ENCODE peak calls at places on chromosomes 6 and 20, in seven cellular contexts. P, C, H, N, T, S and M are unnamed samples.

GRCh38 chr6:79909517-79909916 is 37.8 kb downstream of the ELOVL4 start:
- DNase-seq in P (no peak), C (no peak), H (no peak), N (no peak), T (no peak), S (no peak), M (no peak)

GRCh38 chr6:87684895-87685654 is 17.0 kb downstream of the AKIRIN2 start:
- DNase-seq in P (no peak), C (no peak), H (no peak), N (no peak), T (no peak), S (no peak), M (no peak)

GRCh38 chr6:159460476-159460875 is 232.6 kb downstream of the SOD2 start:
- DNase-seq in P (no peak), C (no peak), H (no peak), N (no peak), T (no peak), S (no peak), M (no peak)

GRCh38 chr20:12458241-12458640 is 540.5 kb downstream of the BTBD3 start:
- DNase-seq in P (no peak), C (no peak), H (no peak), N (no peak), T (no peak), S (no peak), M (no peak)

GRCh38 chr20:4585104-4585753 is 136.5 kb upstream of the PRND start:
- DNase-seq in P (no peak), C (no peak), H (no peak), N (no peak), T (no peak), S (peak; percentile 61), M (no peak)

GRCh38 chr20:11054266-11055025 is 380.6 kb upstream of the JAG1 start:
- DNase-seq in P (no peak), C (no peak), H (no peak), N (no peak), T (no peak), S (no peak), M (no peak)

GRCh38 chr6:44001318-44001868 is 125.9 kb downstream of the MRPL14 start:
- DNase-seq in P (no peak), C (no peak), H (no peak), N (peak; percentile 42), T (no peak), S (no peak), M (peak; percentile 68)

GRCh38 chr6:15338462-15338861 is 92.6 kb downstream of the JARID2 start:
- DNase-seq in P (no peak), C (no peak), H (peak; percentile 29), N (no peak), T (no peak), S (no peak), M (no peak)

GRCh38 chr6:28922004-28922840 is 1.6 kb downstream of the TRIM27 start:
- DNase-seq in P (no peak), C (no peak), H (no peak), N (peak; percentile 66), T (no peak), S (peak; percentile 32), M (peak; percentile 35)

GRCh38 chr6:23349521-23350147 is 776.4 kb upstream of the NRSN1 start:
- DNase-seq in P (no peak), C (no peak), H (no peak), N (peak; percentile 71), T (no peak), S (peak; percentile 91), M (no peak)

GRCh38 chr20:54351371-54352136 is 123.8 kb upstream of the DOK5 start:
- DNase-seq in P (no peak), C (no peak), H (no peak), N (no peak), T (no peak), S (no peak), M (no peak)

GRCh38 chr20:3785240-3786125 is 1.1 kb downstream of the CENPB start:
- DNase-seq in P (no peak), C (no peak), H (no peak), N (peak; percentile 35), T (no peak), S (peak; percentile 49), M (no peak)

GRCh38 chr6:147664092-147664491 is 155.6 kb downstream of the SAMD5 start:
- DNase-seq in P (no peak), C (no peak), H (no peak), N (no peak), T (no peak), S (no peak), M (no peak)

GRCh38 chr6:72466971-72467566 is 154.8 kb upstream of the KCNQ5 start:
- DNase-seq in P (no peak), C (no peak), H (no peak), N (peak; percentile 53), T (no peak), S (no peak), M (no peak)

GRCh38 chr6:28336284-28337024 is 506 bp upstream of the ZSCAN31 start:
- DNase-seq in P (peak; percentile 34), C (no peak), H (peak; percentile 15), N (peak; percentile 79), T (no peak), S (peak; percentile 29), M (no peak)

GRCh38 chr20:14622796-14623195 is 285.4 kb upstream of the FLRT3 start:
- DNase-seq in P (no peak), C (no peak), H (no peak), N (no peak), T (no peak), S (peak; percentile 47), M (no peak)

GRCh38 chr6:135901776-135902524 is 50.4 kb downstream of the PDE7B start:
- DNase-seq in P (peak; percentile 64), C (no peak), H (no peak), N (no peak), T (no peak), S (peak; percentile 69), M (no peak)

GRCh38 chr20:22472386-22472785 is 112.0 kb downstream of the FOXA2 start:
- DNase-seq in P (no peak), C (no peak), H (no peak), N (no peak), T (no peak), S (no peak), M (no peak)

GRCh38 chr20:51800769-51801219 is 1.5 kb downstream of the SALL4 start:
- DNase-seq in P (no peak), C (no peak), H (peak; percentile 33), N (no peak), T (no peak), S (peak; percentile 17), M (no peak)